ENCODE peak calls at places on chromosomes 1 and 21, in six cellular contexts. I, S, J, E, G and L are unnamed samples.

GRCh38 chr1:67577646-67578045 is 107.4 kb upstream of the GADD45A start:
- DNase-seq in I (no peak), S (no peak), J (no peak), E (no peak), G (no peak), L (no peak)

GRCh38 chr1:66613187-66613586 is 79.2 kb downstream of the SGIP1 start:
- DNase-seq in I (no peak), S (no peak), J (no peak), E (no peak), G (no peak), L (no peak)

GRCh38 chr1:18809953-18810899 is 49.2 kb downstream of the TAS1R2 start:
- DNase-seq in I (no peak), S (no peak), J (peak; percentile 64), E (no peak), G (no peak), L (no peak)

GRCh38 chr1:15370268-15370667 is 39.4 kb upstream of the EFHD2 start:
- DNase-seq in I (no peak), S (no peak), J (no peak), E (no peak), G (no peak), L (no peak)

GRCh38 chr1:202029171-202029665 is 18.8 kb downstream of the ELF3 start:
- DNase-seq in I (no peak), S (peak; percentile 65), J (no peak), E (no peak), G (no peak), L (no peak)

GRCh38 chr1:221035680-221036153 is 156.5 kb downstream of the HLX start:
- DNase-seq in I (no peak), S (peak; percentile 30), J (no peak), E (no peak), G (peak; percentile 67), L (no peak)

GRCh38 chr1:228163004-228163753 is 2.4 kb upstream of the IBA57 start:
- DNase-seq in I (no peak), S (no peak), J (peak; percentile 89), E (peak; percentile 65), G (no peak), L (no peak)

GRCh38 chr1:226937940-226938725 is 2.0 kb upstream of the COQ8A start:
- DNase-seq in I (no peak), S (no peak), J (no peak), E (no peak), G (no peak), L (no peak)

GRCh38 chr1:62599044-62599443 is 1.7 kb downstream of the ANGPTL3 start:
- DNase-seq in I (no peak), S (no peak), J (no peak), E (no peak), G (no peak), L (no peak)

GRCh38 chr1:109514846-109515245 is 5.3 kb upstream of the AMIGO1 start:
- DNase-seq in I (no peak), S (no peak), J (no peak), E (no peak), G (no peak), L (no peak)

GRCh38 chr1:10508511-10508951 is 33.8 kb downstream of the PEX14 start:
- DNase-seq in I (no peak), S (no peak), J (no peak), E (no peak), G (peak; percentile 50), L (no peak)

GRCh38 chr1:156342556-156342955 is 4.2 kb downstream of the TSACC start:
- DNase-seq in I (no peak), S (no peak), J (no peak), E (no peak), G (no peak), L (no peak)

GRCh38 chr1:205321959-205322283 is 376 bp upstream of the NUAK2 start:
- DNase-seq in I (no peak), S (no peak), J (no peak), E (no peak), G (no peak), L (no peak)

GRCh38 chr1:67307251-67308060 is at the start of gene IL12RB2:
- DNase-seq in I (no peak), S (no peak), J (no peak), E (peak; percentile 4), G (no peak), L (no peak)

GRCh38 chr1:236345728-236346127 is 48.4 kb upstream of the EDARADD start:
- DNase-seq in I (no peak), S (no peak), J (no peak), E (no peak), G (no peak), L (no peak)

GRCh38 chr21:36150192-36150711 is 6.4 kb upstream of the DOP1B start:
- DNase-seq in I (no peak), S (no peak), J (peak; percentile 83), E (no peak), G (no peak), L (no peak)

GRCh38 chr1:185559684-185560310 is 174.4 kb upstream of the HMCN1 start:
- DNase-seq in I (no peak), S (no peak), J (no peak), E (peak; percentile 56), G (no peak), L (peak; percentile 22)

GRCh38 chr1:33575324-33575879 is 103.0 kb downstream of the ZSCAN20 start:
- DNase-seq in I (no peak), S (no peak), J (no peak), E (no peak), G (no peak), L (no peak)

GRCh38 chr21:46005481-46005881 is 23.9 kb downstream of the COL6A1 start:
- DNase-seq in I (no peak), S (no peak), J (peak; percentile 80), E (no peak), G (no peak), L (no peak)

GRCh38 chr1:223711838-223712183 is 528 bp upstream of the CAPN2 start:
- DNase-seq in I (no peak), S (no peak), J (no peak), E (no peak), G (no peak), L (no peak)

GRCh38 chr1:54792686-54793282 is 8.3 kb downstream of the TTC22 start:
- DNase-seq in I (no peak), S (no peak), J (no peak), E (no peak), G (no peak), L (no peak)